ENCODE peak calls at places on chromosome 9, in six cellular contexts. One of them, this sample, is unnamed.

GRCh38 chr9:35903049-35903448 is 3.0 kb upstream of the HRCT1 start:
- DNase-seq in fibroblast of lung: peak
- DNase-seq in psoas muscle: no peak
- DNase-seq in BJ: no peak
- DNase-seq in PC-3: peak
- DNase-seq in fibroblast of the aortic adventitia: peak
- DNase-seq in this sample: peak

GRCh38 chr9:75855509-75855908 is 35.0 kb upstream of the PCSK5 start:
- DNase-seq in fibroblast of lung: no peak
- DNase-seq in psoas muscle: no peak
- DNase-seq in BJ: no peak
- DNase-seq in PC-3: peak
- DNase-seq in fibroblast of the aortic adventitia: peak
- DNase-seq in this sample: no peak

GRCh38 chr9:115593587-115594091 is 475.7 kb upstream of the TNC start:
- DNase-seq in fibroblast of lung: peak
- DNase-seq in psoas muscle: no peak
- DNase-seq in BJ: no peak
- DNase-seq in PC-3: peak
- DNase-seq in fibroblast of the aortic adventitia: peak
- DNase-seq in this sample: peak

GRCh38 chr9:69932901-69933300 is 110.7 kb upstream of the MAMDC2 start:
- DNase-seq in fibroblast of lung: no peak
- DNase-seq in psoas muscle: no peak
- DNase-seq in BJ: no peak
- DNase-seq in PC-3: peak
- DNase-seq in fibroblast of the aortic adventitia: no peak
- DNase-seq in this sample: peak

GRCh38 chr9:26170224-26170623 is 492.0 kb upstream of the TUSC1 start:
- DNase-seq in fibroblast of lung: peak
- DNase-seq in psoas muscle: no peak
- DNase-seq in BJ: peak
- DNase-seq in PC-3: no peak
- DNase-seq in fibroblast of the aortic adventitia: peak
- DNase-seq in this sample: peak

GRCh38 chr9:14306672-14307646 is 7.0 kb downstream of the NFIB start:
- DNase-seq in fibroblast of lung: peak
- DNase-seq in psoas muscle: no peak
- DNase-seq in BJ: no peak
- DNase-seq in PC-3: no peak
- DNase-seq in fibroblast of the aortic adventitia: peak
- DNase-seq in this sample: no peak

GRCh38 chr9:16387382-16387781 is 483.1 kb downstream of the BNC2 start:
- DNase-seq in fibroblast of lung: peak
- DNase-seq in psoas muscle: no peak
- DNase-seq in BJ: no peak
- DNase-seq in PC-3: no peak
- DNase-seq in fibroblast of the aortic adventitia: no peak
- DNase-seq in this sample: no peak

GRCh38 chr9:101081641-101082040 is 53.1 kb downstream of the PLPPR1 start:
- DNase-seq in fibroblast of lung: no peak
- DNase-seq in psoas muscle: no peak
- DNase-seq in BJ: no peak
- DNase-seq in PC-3: no peak
- DNase-seq in fibroblast of the aortic adventitia: no peak
- DNase-seq in this sample: no peak

GRCh38 chr9:100064872-100065581 is 33.8 kb downstream of the ERP44 start:
- DNase-seq in fibroblast of lung: peak
- DNase-seq in psoas muscle: no peak
- DNase-seq in BJ: peak
- DNase-seq in PC-3: peak
- DNase-seq in fibroblast of the aortic adventitia: peak
- DNase-seq in this sample: peak

GRCh38 chr9:73143606-73144328 is 7.9 kb upstream of the ANXA1 start:
- DNase-seq in fibroblast of lung: peak
- DNase-seq in psoas muscle: no peak
- DNase-seq in BJ: no peak
- DNase-seq in PC-3: peak
- DNase-seq in fibroblast of the aortic adventitia: peak
- DNase-seq in this sample: peak

GRCh38 chr9:20622330-20623020 is at the start of gene MLLT3:
- DNase-seq in fibroblast of lung: peak
- DNase-seq in psoas muscle: peak
- DNase-seq in BJ: peak
- DNase-seq in PC-3: peak
- DNase-seq in fibroblast of the aortic adventitia: peak
- DNase-seq in this sample: peak
- TF ChIP-seq CTCF in fibroblast of lung: no peak
- TF ChIP-seq CTCF in psoas muscle: peak
- TF ChIP-seq CTCF in BJ: no peak
- TF ChIP-seq CTCF in PC-3: no peak
- TF ChIP-seq CTCF in fibroblast of the aortic adventitia: peak
- TF ChIP-seq CTCF in this sample: peak

DNA sequence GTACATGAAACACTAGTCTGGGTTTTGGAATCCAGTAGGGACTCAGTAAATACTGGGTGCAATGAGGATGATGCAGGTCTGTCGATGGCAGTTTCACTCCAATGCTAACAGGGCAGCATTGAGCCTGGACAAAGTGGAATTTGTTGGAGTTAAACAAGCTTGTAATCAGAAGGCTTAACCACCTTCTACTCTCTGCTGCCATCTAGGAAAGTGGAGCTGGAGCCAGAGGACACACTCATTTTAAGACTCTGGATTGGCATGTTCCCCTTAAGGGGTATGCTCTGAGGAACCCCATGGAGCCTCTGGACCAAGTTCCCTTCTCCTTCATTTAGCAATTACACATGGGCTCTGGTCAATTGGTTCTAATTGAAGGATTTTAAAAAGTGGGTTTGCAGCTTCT is 331.0 kb upstream of the ADAMTSL1 start:
- DNase-seq in fibroblast of lung: no peak
- DNase-seq in psoas muscle: no peak
- DNase-seq in BJ: no peak
- DNase-seq in PC-3: peak
- DNase-seq in fibroblast of the aortic adventitia: peak
- DNase-seq in this sample: no peak
- TF ChIP-seq CTCF in fibroblast of lung: peak
- TF ChIP-seq CTCF in psoas muscle: no peak
- TF ChIP-seq CTCF in BJ: peak
- TF ChIP-seq CTCF in PC-3: peak
- TF ChIP-seq CTCF in fibroblast of the aortic adventitia: peak
- TF ChIP-seq CTCF in this sample: peak

DNA sequence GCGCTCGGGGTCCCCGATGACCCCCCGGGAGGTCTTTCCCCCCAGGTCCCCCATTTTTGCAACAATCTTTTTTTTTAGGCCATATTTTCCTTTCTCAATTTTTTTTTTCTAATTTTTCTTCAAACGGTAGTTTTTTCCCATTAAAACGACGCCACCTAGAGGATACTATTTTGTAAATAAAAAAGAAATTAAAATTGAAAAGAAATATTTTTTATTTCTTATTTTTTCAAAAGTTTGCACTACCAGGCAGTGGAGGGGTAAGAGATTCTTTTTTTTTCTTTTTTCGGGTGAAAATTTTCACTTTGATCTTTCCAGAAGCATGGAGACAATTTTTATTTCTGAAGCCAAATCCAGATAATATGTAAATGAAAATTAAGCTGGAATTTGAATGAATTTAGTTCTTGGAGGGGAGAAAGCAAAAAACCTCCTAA is 712 bp downstream of the ZNF618 start:
- DNase-seq in fibroblast of lung: no peak
- DNase-seq in psoas muscle: no peak
- DNase-seq in BJ: no peak
- DNase-seq in PC-3: peak
- DNase-seq in fibroblast of the aortic adventitia: peak
- DNase-seq in this sample: no peak
- TF ChIP-seq CTCF in fibroblast of lung: peak
- TF ChIP-seq CTCF in psoas muscle: peak
- TF ChIP-seq CTCF in BJ: peak
- TF ChIP-seq CTCF in PC-3: peak
- TF ChIP-seq CTCF in fibroblast of the aortic adventitia: peak
- TF ChIP-seq CTCF in this sample: peak

DNA sequence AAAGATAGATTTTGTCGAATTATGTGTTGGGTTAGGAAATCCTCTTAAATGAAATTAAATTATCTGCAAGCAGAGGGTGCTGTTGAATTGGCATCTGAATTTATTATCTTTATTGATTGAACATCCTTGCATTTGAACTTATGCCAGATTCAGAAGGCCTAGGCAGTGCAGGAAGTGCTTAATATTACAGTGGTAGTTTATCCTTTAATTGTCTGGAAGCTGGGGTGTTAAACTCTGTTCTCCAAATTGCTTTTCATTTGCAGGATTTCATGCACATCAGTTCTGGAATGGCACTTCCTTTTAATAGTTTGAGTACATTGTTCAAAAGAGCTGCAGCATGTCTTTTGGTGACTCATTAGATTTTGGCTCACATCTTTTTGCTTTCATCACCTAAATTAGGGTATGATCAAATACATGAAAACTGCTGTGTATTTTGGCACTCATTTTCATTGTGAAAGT is 186.3 kb downstream of the KDM4C start:
- DNase-seq in fibroblast of lung: peak
- DNase-seq in psoas muscle: no peak
- DNase-seq in BJ: no peak
- DNase-seq in PC-3: peak
- DNase-seq in fibroblast of the aortic adventitia: peak
- DNase-seq in this sample: peak
- TF ChIP-seq CTCF in fibroblast of lung: peak
- TF ChIP-seq CTCF in psoas muscle: no peak
- TF ChIP-seq CTCF in BJ: no peak
- TF ChIP-seq CTCF in PC-3: peak
- TF ChIP-seq CTCF in fibroblast of the aortic adventitia: no peak
- TF ChIP-seq CTCF in this sample: peak

GRCh38 chr9:77161966-77162365 is 15.4 kb upstream of the VPS13A start:
- DNase-seq in fibroblast of lung: no peak
- DNase-seq in psoas muscle: no peak
- DNase-seq in BJ: no peak
- DNase-seq in PC-3: no peak
- DNase-seq in fibroblast of the aortic adventitia: peak
- DNase-seq in this sample: no peak
- TF ChIP-seq CTCF in fibroblast of lung: no peak
- TF ChIP-seq CTCF in psoas muscle: no peak
- TF ChIP-seq CTCF in BJ: no peak
- TF ChIP-seq CTCF in PC-3: no peak
- TF ChIP-seq CTCF in fibroblast of the aortic adventitia: no peak
- TF ChIP-seq CTCF in this sample: no peak

This sample was measured in HFFc6.